ENCODE peak calls at places on chromosomes 3 and 15, in ten cellular contexts. A is sigmoid colon, G is brain microvascular endothelial cell, X is keratinocyte, F is mucosa of descending colon, T is fibroblast of the aortic adventitia, U is ovary, E is tibial nerve, B is uterus, I is cardiac muscle cell. Y is an unnamed sample.

GRCh38 chr3:112560330-112560729 is 1.4 kb downstream of the ATG3 start:
- DNase-seq in E (no peak), F (no peak), X (no peak), T (peak; percentile 28), G (no peak), I (no peak), U (no peak), B (no peak), A (no peak), Y (no peak)

GRCh38 chr15:68431037-68431791 is 749 bp downstream of the ITGA11 start:
- DNase-seq in T (peak; percentile 45), U (peak; percentile 22), A (no peak), X (no peak), F (no peak), E (no peak), G (no peak), B (peak; percentile 77), I (peak; percentile 14), Y (no peak)

GRCh38 chr3:30199096-30199734 is 407.2 kb upstream of the TGFBR2 start:
- DNase-seq in B (peak; percentile 74), E (peak; percentile 90), X (no peak), U (peak; percentile 35), A (peak; percentile 85), T (peak; percentile 82), I (peak; percentile 87), G (peak; percentile 55), F (peak; percentile 89), Y (peak; percentile 45)

GRCh38 chr3:71131385-71131871 is 452.1 kb downstream of the FOXP1 start:
- DNase-seq in A (no peak), B (no peak), E (no peak), G (no peak), T (no peak), I (no peak), X (no peak), F (no peak), U (no peak), Y (no peak)

GRCh38 chr15:57198654-57199241 is 177.6 kb upstream of the CGNL1 start:
- DNase-seq in U (no peak), B (no peak), X (no peak), F (peak; percentile 45), A (no peak), E (no peak), T (peak; percentile 24), I (peak; percentile 81), G (no peak), Y (no peak)

GRCh38 chr3:178304758-178305157 is 231.5 kb upstream of the KCNMB2 start:
- DNase-seq in B (no peak), E (no peak), T (peak; percentile 39), A (no peak), G (peak; percentile 31), U (no peak), X (no peak), I (no peak), F (no peak), Y (no peak)

GRCh38 chr3:187669675-187670504 is at the start of gene SST:
- DNase-seq in E (no peak), U (peak; percentile 18), B (no peak), X (no peak), A (no peak), T (peak; percentile 56), F (peak; percentile 25), G (peak; percentile 52), I (peak; percentile 84), Y (peak; percentile 32)

GRCh38 chr3:133271491-133271890 is 128.4 kb upstream of the BFSP2 start:
- DNase-seq in B (no peak), E (no peak), G (peak; percentile 24), U (no peak), I (no peak), X (no peak), A (no peak), F (no peak), T (no peak), Y (no peak)

GRCh38 chr15:26357653-26358052 is 415.2 kb downstream of the GABRB3 start:
- DNase-seq in X (no peak), B (no peak), A (no peak), T (no peak), I (no peak), G (no peak), U (no peak), F (no peak), E (no peak), Y (no peak)
- TF ChIP-seq CTCF in X (no peak), B (no peak), A (no peak), T (no peak), I (no peak), G (no peak), U (no peak), F (no peak), E (no peak), Y (no peak)

DNA sequence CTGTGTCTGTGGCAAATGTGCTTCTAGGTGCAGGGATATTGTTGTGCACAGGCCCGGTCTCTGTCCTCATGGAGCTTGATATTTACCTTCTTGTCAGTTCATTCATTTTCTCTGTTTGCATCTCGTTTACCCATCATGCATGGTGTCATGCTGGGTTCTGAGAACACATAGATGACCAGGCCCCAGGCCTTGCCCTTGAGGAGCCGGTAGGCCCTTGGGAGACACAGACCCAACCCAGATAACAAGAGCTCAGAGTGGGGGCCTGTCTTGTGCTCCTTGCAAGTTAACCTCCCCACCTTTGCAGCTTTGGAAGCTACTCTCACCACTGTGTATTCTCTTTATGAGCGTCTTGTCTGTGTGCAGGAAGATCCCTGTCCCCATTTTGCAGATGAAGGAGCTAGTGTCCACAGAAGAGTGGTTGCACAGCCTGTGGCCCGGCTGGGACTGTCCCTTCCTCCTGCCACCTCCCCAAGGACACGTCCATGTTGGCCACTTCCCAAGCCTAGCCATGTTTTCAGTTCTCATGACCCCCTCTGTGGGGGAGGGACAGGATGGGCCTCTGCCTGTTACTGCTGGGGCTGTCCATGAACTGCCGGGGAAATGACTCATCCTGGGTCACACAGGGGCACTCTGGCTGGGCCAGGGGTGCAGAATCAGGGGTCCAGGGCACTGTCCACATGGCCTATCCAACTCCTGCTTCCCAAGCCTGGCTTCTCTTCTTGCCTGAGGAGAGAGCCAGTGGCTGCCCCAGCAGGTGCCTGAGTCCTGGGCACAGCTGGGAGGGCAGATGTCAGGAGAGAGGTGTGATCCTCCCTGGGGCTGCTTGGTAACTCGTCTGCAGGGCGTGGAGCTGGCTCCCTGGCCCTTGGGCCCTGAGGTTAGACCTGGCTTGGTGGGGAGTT is 3.4 kb downstream of the SNX33 start:
- DNase-seq in X (no peak), U (peak; percentile 47), I (no peak), A (peak; percentile 80), E (no peak), B (no peak), G (no peak), F (no peak), T (no peak), Y (no peak)
- H3K4me3 ChIP-seq in X (peak overlapping the region; percentile 34), U (peak overlapping the region; percentile 23), I (no peak overlapping the region), A (peak overlapping the region; percentile 30), E (no peak overlapping the region), B (peak overlapping the region; percentile 19), G (peak overlapping the region; percentile 27), F (no peak overlapping the region), T (peak overlapping the region; percentile 86), Y (peak overlapping the region; percentile 46)

GRCh38 chr3:176088962-176089383 is 1108.3 kb downstream of the TBL1XR1 start:
- DNase-seq in B (no peak), U (no peak), F (no peak), T (no peak), I (no peak), A (no peak), G (no peak), X (no peak), E (no peak), Y (no peak)

GRCh38 chr3:176090727-176091126 is 1106.6 kb downstream of the TBL1XR1 start:
- DNase-seq in G (no peak), X (no peak), T (no peak), I (no peak), A (no peak), U (no peak), E (no peak), B (no peak), F (no peak), Y (no peak)

GRCh38 chr3:176087066-176087697 is 1110.1 kb downstream of the TBL1XR1 start:
- DNase-seq in T (no peak), A (no peak), B (no peak), G (no peak), E (no peak), I (no peak), U (no peak), F (no peak), X (no peak), Y (no peak)
- TF ChIP-seq CTCF in T (no peak), A (no peak), B (no peak), G (no peak), E (no peak), I (no peak), U (no peak), F (no peak), X (no peak), Y (no peak)

GRCh38 chr3:52233108-52233591 is 5.8 kb downstream of the TWF2 start:
- DNase-seq in G (no peak), T (no peak), I (no peak), E (no peak), X (no peak), F (no peak), B (no peak), A (no peak), U (no peak), Y (no peak)

GRCh38 chr3:52232279-52233107 is 6.5 kb downstream of the TWF2 start:
- DNase-seq in A (no peak), E (no peak), G (no peak), U (no peak), T (no peak), B (no peak), I (no peak), F (no peak), X (no peak), Y (no peak)

GRCh38 chr3:52236424-52236886 is 2.5 kb downstream of the TWF2 start:
- DNase-seq in T (no peak), G (no peak), B (peak; percentile 15), I (no peak), A (no peak), U (no peak), F (no peak), E (no peak), X (no peak), Y (no peak)

GRCh38 chr3:52233968-52234367 is 5.0 kb downstream of the TWF2 start:
- DNase-seq in T (no peak), B (no peak), G (no peak), X (no peak), F (no peak), U (no peak), E (no peak), A (no peak), I (no peak), Y (no peak)

GRCh38 chr3:52234516-52235447 is 4.2 kb downstream of the TWF2 start:
- DNase-seq in I (no peak), E (no peak), A (no peak), B (peak; percentile 15), U (no peak), X (no peak), T (no peak), G (no peak), F (no peak), Y (no peak)
- H3K4me3 ChIP-seq in I (no peak overlapping the region), E (no peak overlapping the region), A (no peak overlapping the region), B (no peak overlapping the region), U (no peak overlapping the region), X (no peak overlapping the region), T (no peak overlapping the region), G (no peak overlapping the region), F (no peak overlapping the region), Y (no peak overlapping the region)

DNA sequence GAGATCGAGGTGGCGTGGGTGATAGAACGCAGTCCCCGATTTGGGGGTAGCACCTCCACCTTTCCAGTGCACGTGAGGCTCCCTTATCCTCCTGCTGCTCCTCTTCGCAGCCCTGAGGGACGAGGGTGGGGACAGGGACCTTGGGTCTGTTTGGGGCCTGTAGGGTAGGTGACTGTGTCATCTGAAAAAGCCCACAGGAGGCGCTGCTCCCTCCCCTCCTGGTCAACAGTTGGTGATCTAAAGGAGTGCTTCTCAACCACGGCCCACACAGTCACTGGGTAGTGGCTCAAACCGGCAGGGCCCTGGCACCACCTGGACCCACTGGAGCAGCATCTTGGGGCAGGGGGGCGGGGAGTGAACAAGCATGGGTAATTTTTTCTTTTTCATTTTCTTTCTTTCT is 7.1 kb downstream of the LRRK1 start:
- DNase-seq in F (no peak), X (no peak), E (no peak), U (no peak), G (no peak), B (no peak), A (no peak), I (no peak), T (no peak), Y (no peak)
- TF ChIP-seq CTCF in F (no peak), X (no peak), E (no peak), U (no peak), G (peak; percentile 25), B (no peak), A (no peak), I (peak; percentile 6), T (no peak), Y (peak; percentile 10)